ENCODE peak calls at places on chromosome 16, in six cellular contexts. X is astrocyte of the spinal cord, Y is suprapubic skin, D is foreskin keratinocyte, L is Calu3, I is WTC11. V is an unnamed sample.

GRCh38 chr16:71345031-71345430 is 13.5 kb upstream of the CALB2 start:
- DNase-seq in X (no peak), Y (no peak), D (no peak), L (no peak), I (no peak), V (no peak)

GRCh38 chr16:59148756-59149155 is 414.6 kb upstream of the GOT2 start:
- DNase-seq in X (no peak), Y (no peak), D (no peak), L (no peak), I (no peak), V (no peak)

GRCh38 chr16:2827831-2828520 is 2.1 kb upstream of the ZG16B start:
- DNase-seq in X (no peak), Y (peak), D (no peak), L (no peak), I (no peak), V (no peak)

GRCh38 chr16:30049871-30050270 is 15.7 kb upstream of the ALDOA start:
- DNase-seq in X (no peak), Y (no peak), D (no peak), L (no peak), I (no peak), V (no peak)

GRCh38 chr16:53081686-53082407 is 27.1 kb downstream of the CHD9 start:
- DNase-seq in X (no peak), Y (no peak), D (no peak), L (no peak), I (no peak), V (no peak)

GRCh38 chr16:68357521-68357922 is 46.7 kb downstream of the PRMT7 start:
- DNase-seq in X (no peak), Y (no peak), D (no peak), L (no peak), I (no peak), V (no peak)

GRCh38 chr16:70290949-70291519 is 1.7 kb upstream of the AARS1 start:
- DNase-seq in X (no peak), Y (no peak), D (no peak), L (no peak), I (no peak), V (no peak)

GRCh38 chr16:55003916-55004315 is 73.3 kb downstream of the IRX5 start:
- DNase-seq in X (no peak), Y (no peak), D (no peak), L (no peak), I (no peak), V (no peak)

GRCh38 chr16:57372372-57373116 is at the start of gene CX3CL1:
- DNase-seq in X (peak), Y (peak), D (no peak), L (peak), I (peak), V (no peak)

GRCh38 chr16:84281077-84281476 is 13.6 kb upstream of the WFDC1 start:
- DNase-seq in X (no peak), Y (no peak), D (no peak), L (peak), I (peak), V (no peak)

GRCh38 chr16:81945665-81946064 is 65.6 kb downstream of the SDR42E1 start:
- DNase-seq in X (peak), Y (no peak), D (no peak), L (no peak), I (no peak), V (no peak)

GRCh38 chr16:81686391-81687182 is 92.5 kb upstream of the PLCG2 start:
- DNase-seq in X (no peak), Y (no peak), D (no peak), L (no peak), I (no peak), V (no peak)

GRCh38 chr16:10871157-10871991 is 5.6 kb upstream of the CIITA start:
- DNase-seq in X (peak), Y (peak), D (peak), L (peak), I (no peak), V (no peak)

GRCh38 chr16:28009586-28010373 is 53.7 kb downstream of the GSG1L start:
- DNase-seq in X (no peak), Y (no peak), D (no peak), L (no peak), I (no peak), V (no peak)

GRCh38 chr16:65122974-65123845 is 1.3 kb upstream of the CDH11 start:
- DNase-seq in X (peak), Y (peak), D (peak), L (no peak), I (peak), V (no peak)

GRCh38 chr16:11078812-11079459 is 134.6 kb downstream of the CLEC16A start:
- DNase-seq in X (peak), Y (no peak), D (no peak), L (no peak), I (no peak), V (no peak)

GRCh38 chr16:64051826-64052225 is 1070.0 kb downstream of the CDH11 start:
- DNase-seq in X (peak), Y (no peak), D (peak), L (no peak), I (no peak), V (no peak)

GRCh38 chr16:12575288-12575687 is 228.4 kb downstream of the CPPED1 start:
- DNase-seq in X (no peak), Y (peak), D (no peak), L (no peak), I (no peak), V (no peak)

GRCh38 chr16:2528161-2529060 is 2.8 kb downstream of the CEMP1 start:
- DNase-seq in X (no peak), Y (no peak), D (no peak), L (no peak), I (no peak), V (no peak)

GRCh38 chr16:84780977-84781376 is 38.8 kb upstream of the CRISPLD2 start:
- DNase-seq in X (no peak), Y (no peak), D (no peak), L (no peak), I (no peak), V (no peak)

GRCh38 chr16:89452241-89452640 is 38.1 kb downstream of the ANKRD11 start:
- DNase-seq in X (no peak), Y (no peak), D (no peak), L (no peak), I (no peak), V (no peak)

GRCh38 chr16:17724242-17724898 is 253.6 kb upstream of the XYLT1 start:
- DNase-seq in X (peak), Y (no peak), D (peak), L (no peak), I (no peak), V (no peak)

GRCh38 chr16:3256876-3257465 is 538 bp upstream of the MEFV start:
- DNase-seq in X (peak), Y (no peak), D (no peak), L (no peak), I (no peak), V (no peak)

GRCh38 chr16:56357765-56358322 is 67.5 kb downstream of the AMFR start:
- DNase-seq in X (no peak), Y (peak), D (no peak), L (no peak), I (peak), V (no peak)

GRCh38 chr16:10122546-10122945 is 59.7 kb downstream of the GRIN2A start:
- DNase-seq in X (no peak), Y (no peak), D (no peak), L (peak), I (peak), V (no peak)

GRCh38 chr16:82091225-82091624 is 56.2 kb downstream of the HSD17B2 start:
- DNase-seq in X (peak), Y (no peak), D (peak), L (no peak), I (no peak), V (no peak)

GRCh38 chr16:69848635-69849545 is 86.8 kb downstream of the WWP2 start:
- DNase-seq in X (peak), Y (peak), D (peak), L (no peak), I (no peak), V (peak)

GRCh38 chr16:17520567-17520966 is 49.8 kb upstream of the XYLT1 start:
- DNase-seq in X (no peak), Y (no peak), D (no peak), L (no peak), I (no peak), V (no peak)

GRCh38 chr16:53515811-53516210 is 12.8 kb upstream of the AKTIP start:
- DNase-seq in X (no peak), Y (peak), D (no peak), L (no peak), I (no peak), V (no peak)

GRCh38 chr16:27943766-27944165 is 119.7 kb downstream of the GSG1L start:
- DNase-seq in X (no peak), Y (no peak), D (no peak), L (no peak), I (no peak), V (no peak)

GRCh38 chr16:2529061-2529931 is 1.9 kb downstream of the CEMP1 start:
- DNase-seq in X (no peak), Y (no peak), D (no peak), L (no peak), I (no peak), V (no peak)

GRCh38 chr16:24944206-24944605 is 71.0 kb downstream of the ARHGAP17 start:
- DNase-seq in X (no peak), Y (no peak), D (no peak), L (no peak), I (no peak), V (no peak)

DNA sequence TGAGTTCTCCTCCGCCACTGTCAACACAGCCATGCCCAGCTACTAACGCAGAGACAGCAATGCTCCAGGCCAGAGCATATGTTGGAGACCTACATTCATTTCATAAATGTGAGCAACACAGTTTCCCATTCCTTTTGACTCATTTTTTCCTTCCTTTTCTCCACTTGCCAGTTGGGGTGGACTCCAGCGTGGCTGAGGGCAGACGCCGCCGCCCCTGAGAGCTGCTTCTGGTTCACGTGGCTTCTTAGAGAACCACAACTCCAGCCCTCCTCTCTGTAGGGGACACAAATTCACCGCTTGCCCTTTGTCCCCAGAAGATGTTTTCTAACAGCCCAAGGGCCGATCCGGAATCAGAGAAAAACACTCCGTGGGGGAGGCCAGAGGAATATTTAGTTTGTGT is 45.8 kb upstream of the ZCCHC14 start:
- DNase-seq in X (peak), Y (no peak), D (no peak), L (no peak), I (no peak), V (no peak)
- TF ChIP-seq CTCF in X (no peak), Y (no peak), D (no peak), L (no peak), I (no peak), V (no peak)

GRCh38 chr16:67162439-67163163 is 1.9 kb upstream of the HSF4 start:
- DNase-seq in X (no peak), Y (no peak), D (no peak), L (no peak), I (no peak), V (no peak)
- TF ChIP-seq CTCF in X (no peak), Y (no peak), D (no peak), L (no peak), I (no peak), V (no peak)

DNA sequence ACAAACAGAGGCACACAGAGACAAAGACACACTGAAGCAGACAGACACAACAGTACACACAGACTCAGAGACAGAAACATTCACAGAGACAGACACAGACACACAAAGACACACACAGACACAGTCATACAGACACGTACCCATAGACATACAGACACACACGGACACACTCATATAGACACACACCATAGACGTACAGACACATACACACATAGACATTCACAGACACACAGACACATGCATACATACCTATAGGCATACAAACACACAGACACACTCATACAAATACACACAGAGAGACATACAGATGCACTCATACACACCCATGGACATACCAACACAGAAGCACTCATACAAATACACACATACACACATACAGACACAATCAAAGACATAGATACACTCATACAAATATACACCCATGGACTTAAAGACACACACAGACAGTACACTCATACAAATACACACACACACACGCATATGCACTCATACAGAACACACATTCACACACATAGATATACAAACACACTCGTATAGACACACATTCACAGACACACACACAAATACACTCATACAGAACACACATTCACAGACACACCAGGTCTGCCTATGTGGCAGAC is 19.9 kb upstream of the MRTFB start:
- DNase-seq in X (no peak), Y (no peak), D (no peak), L (no peak), I (no peak), V (no peak)
- TF ChIP-seq CTCF in X (no peak), Y (no peak), D (no peak), L (no peak), I (no peak), V (no peak)

GRCh38 chr16:86211265-86211664 is 299.1 kb upstream of the FOXF1 start:
- DNase-seq in X (no peak), Y (no peak), D (no peak), L (no peak), I (no peak), V (no peak)

GRCh38 chr16:86210403-86211193 is 299.7 kb upstream of the FOXF1 start:
- DNase-seq in X (no peak), Y (no peak), D (no peak), L (no peak), I (no peak), V (no peak)

GRCh38 chr16:86213427-86214205 is 296.7 kb upstream of the FOXF1 start:
- DNase-seq in X (no peak), Y (no peak), D (no peak), L (no peak), I (no peak), V (no peak)

GRCh38 chr16:86212706-86213426 is 297.5 kb upstream of the FOXF1 start:
- DNase-seq in X (no peak), Y (no peak), D (no peak), L (no peak), I (no peak), V (no peak)

DNA sequence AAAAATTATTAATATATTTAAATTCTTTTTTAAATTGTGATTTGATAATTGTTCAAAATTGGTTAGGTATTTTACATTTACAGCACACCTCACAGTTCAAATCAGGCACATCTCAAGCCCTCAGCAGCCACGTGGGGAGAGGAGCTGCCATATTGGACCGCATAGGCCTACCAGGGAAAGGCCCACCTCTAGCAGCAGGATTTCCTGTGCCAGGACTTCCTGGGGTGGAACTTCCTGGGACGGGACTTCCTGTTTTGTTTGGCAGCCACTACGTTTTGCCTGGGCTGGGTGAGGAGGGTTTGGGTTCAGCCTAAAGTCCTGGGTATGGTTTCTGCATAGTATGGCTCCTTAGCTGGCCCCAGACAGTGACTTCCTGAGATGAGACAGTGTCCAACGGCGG is 298.5 kb upstream of the FOXF1 start:
- DNase-seq in X (no peak), Y (no peak), D (no peak), L (no peak), I (no peak), V (no peak)
- TF ChIP-seq CTCF in X (no peak), Y (no peak), D (no peak), L (no peak), I (no peak), V (no peak)

GRCh38 chr16:50546125-50546524 is 2.1 kb upstream of the NKD1 start:
- DNase-seq in X (no peak), Y (no peak), D (peak), L (no peak), I (no peak), V (no peak)

GRCh38 chr16:50547944-50548658 is at the start of gene NKD1:
- DNase-seq in X (peak), Y (peak), D (no peak), L (peak), I (peak), V (peak)

GRCh38 chr16:50549561-50549915 is 1.3 kb downstream of the NKD1 start:
- DNase-seq in X (no peak), Y (no peak), D (no peak), L (no peak), I (no peak), V (no peak)

GRCh38 chr16:50548659-50549560 is 714 bp downstream of the NKD1 start:
- DNase-seq in X (no peak), Y (peak), D (no peak), L (no peak), I (peak), V (no peak)

DNA sequence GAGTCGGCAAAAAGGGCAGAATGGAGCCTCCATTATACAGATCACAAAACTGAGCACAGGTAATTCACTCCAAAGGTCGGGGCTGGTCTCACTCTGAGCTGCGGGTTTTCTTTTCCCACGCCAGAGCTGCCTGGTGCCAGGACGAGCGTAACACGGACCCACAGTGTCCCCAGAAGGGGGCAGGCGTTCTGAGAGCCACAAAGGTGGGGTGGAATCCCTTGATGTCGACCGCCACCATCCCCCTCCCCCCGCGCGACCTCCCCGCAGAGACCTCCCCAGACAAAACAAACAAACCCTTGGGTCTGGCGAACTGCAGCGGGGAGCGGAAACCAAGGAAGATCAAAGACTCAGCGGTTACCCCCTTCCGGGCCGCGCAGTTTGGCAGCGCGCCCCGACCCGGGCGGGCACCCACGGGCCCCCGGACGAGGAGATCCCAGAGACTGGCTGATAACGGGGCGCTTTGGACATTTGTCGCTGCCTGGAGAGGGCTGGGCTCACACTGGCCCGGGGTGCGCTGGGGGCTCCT is 793 bp upstream of the NKD1 start:
- DNase-seq in X (peak), Y (peak), D (no peak), L (peak), I (peak), V (no peak)
- TF ChIP-seq CTCF in X (peak), Y (no peak), D (peak), L (peak), I (no peak), V (no peak)

GRCh38 chr16:1050466-1050865 is 22.1 kb upstream of the SSTR5 start:
- DNase-seq in X (no peak), Y (no peak), D (no peak), L (no peak), I (no peak), V (no peak)
- TF ChIP-seq CTCF in X (no peak), Y (no peak), D (no peak), L (no peak), I (no peak), V (no peak)

GRCh38 chr16:77790964-77791363 is 2.6 kb downstream of the VAT1L start:
- DNase-seq in X (no peak), Y (no peak), D (no peak), L (no peak), I (no peak), V (no peak)
- TF ChIP-seq CTCF in X (no peak), Y (no peak), D (no peak), L (no peak), I (no peak), V (no peak)

DNA sequence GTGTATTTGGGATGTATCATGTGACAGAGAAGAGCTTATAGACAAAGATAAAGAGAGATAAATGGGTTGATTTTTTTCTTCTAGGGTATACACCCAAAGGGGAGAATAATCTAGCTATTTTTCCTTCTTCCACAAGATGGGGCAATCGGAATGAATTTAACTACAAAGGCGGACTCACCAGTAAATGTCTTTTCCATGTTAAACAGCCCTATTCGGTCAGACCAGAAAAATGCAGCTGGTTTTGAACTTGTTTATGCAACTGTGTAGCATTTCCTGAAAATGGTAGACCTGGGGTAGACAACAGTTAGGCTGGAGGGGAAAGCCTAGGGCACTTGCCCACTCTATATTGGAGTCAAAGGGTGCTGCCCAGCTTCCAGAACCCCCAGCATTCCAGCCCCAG is 477.1 kb downstream of the TOX3 start:
- DNase-seq in X (peak), Y (no peak), D (peak), L (peak), I (no peak), V (no peak)
- TF ChIP-seq CTCF in X (peak), Y (no peak), D (peak), L (peak), I (peak), V (no peak)

GRCh38 chr16:66344533-66345145 is 21.9 kb upstream of the CDH5 start:
- DNase-seq in X (peak), Y (no peak), D (no peak), L (peak), I (no peak), V (no peak)
- TF ChIP-seq CTCF in X (peak), Y (peak), D (peak), L (peak), I (peak), V (no peak)

GRCh38 chr16:48583075-48584065 is 26.6 kb downstream of the N4BP1 start:
- DNase-seq in X (peak), Y (no peak), D (no peak), L (no peak), I (no peak), V (no peak)
- TF ChIP-seq CTCF in X (no peak), Y (no peak), D (no peak), L (no peak), I (no peak), V (no peak)